ENCODE peak calls at places on chromosomes 16 and 17, in eight cellular contexts. P is A549, H is heart right ventricle, W is endodermal cell, M is endothelial cell, Z is GM12878, N is pancreas, I is tibial artery. X is an unnamed sample.

GRCh38 chr16:77579283-77579985 is 142.9 kb upstream of the NUDT7 start:
- DNase-seq in Z (no peak), P (no peak), W (no peak), M (no peak), I (no peak), H (no peak), N (no peak), X (no peak)

GRCh38 chr16:30756781-30757100 is 5.1 kb downstream of the CFAP119 start:
- DNase-seq in M (no peak), Z (no peak), I (no peak), N (no peak), P (no peak), H (no peak), W (no peak), X (no peak)

GRCh38 chr17:32912218-32912897 is 15.6 kb upstream of the TMEM98 start:
- DNase-seq in I (peak; percentile 82), P (no peak), M (no peak), Z (no peak), N (peak; percentile 76), H (peak; percentile 29), W (peak; percentile 78), X (peak; percentile 68)

GRCh38 chr17:31724619-31725018 is 134.4 kb downstream of the COPRS start:
- DNase-seq in P (no peak), M (no peak), W (no peak), I (no peak), H (no peak), N (no peak), Z (no peak), X (no peak)

GRCh38 chr17:12549499-12549901 is 116.2 kb upstream of the MYOCD start:
- DNase-seq in M (no peak), Z (no peak), H (no peak), P (no peak), I (no peak), W (peak; percentile 63), N (no peak), X (no peak)

GRCh38 chr16:85563515-85564276 is 49.4 kb upstream of the GSE1 start:
- DNase-seq in M (peak; percentile 66), P (no peak), I (peak; percentile 89), Z (no peak), N (no peak), H (peak; percentile 82), W (peak; percentile 71), X (peak; percentile 72)

GRCh38 chr17:70195091-70195490 is 25.8 kb downstream of the KCNJ2 start:
- DNase-seq in M (no peak), H (no peak), N (no peak), I (no peak), Z (no peak), W (no peak), P (no peak), X (no peak)

GRCh38 chr17:77214743-77215142 is 74.0 kb downstream of the SEC14L1 start:
- DNase-seq in Z (no peak), P (peak; percentile 73), W (peak; percentile 94), H (no peak), I (no peak), M (peak; percentile 51), N (no peak), X (no peak)

GRCh38 chr16:2860826-2861567 is 3.0 kb upstream of the PRSS22 start:
- DNase-seq in W (peak; percentile 72), M (no peak), N (peak; percentile 42), Z (no peak), P (no peak), I (peak; percentile 43), H (no peak), X (no peak)

GRCh38 chr16:50152386-50152806 is 710 bp upstream of the TENT4B start:
- DNase-seq in H (no peak), I (no peak), M (no peak), Z (peak; percentile 68), W (peak; percentile 67), N (peak; percentile 66), P (no peak), X (no peak)

GRCh38 chr17:70119961-70120360 is 44.9 kb downstream of the KCNJ16 start:
- DNase-seq in W (no peak), P (no peak), N (no peak), H (no peak), I (no peak), Z (no peak), M (no peak), X (no peak)

GRCh38 chr17:752620-753219 is 656 bp upstream of the GEMIN4 start:
- DNase-seq in P (peak; percentile 45), M (no peak), W (peak; percentile 89), Z (no peak), H (peak; percentile 69), N (peak; percentile 71), I (peak; percentile 92), X (peak; percentile 78)

GRCh38 chr16:84502581-84502980 is 1.9 kb downstream of the MEAK7 start:
- DNase-seq in M (no peak), Z (no peak), I (peak; percentile 13), N (no peak), H (no peak), W (no peak), P (no peak), X (peak; percentile 17)

GRCh38 chr17:56178203-56178602 is 24.9 kb downstream of the ANKFN1 start:
- DNase-seq in N (no peak), M (no peak), P (no peak), Z (no peak), H (no peak), I (no peak), W (no peak), X (no peak)

GRCh38 chr17:67959510-67959909 is 36.8 kb downstream of the C17orf58 start:
- DNase-seq in W (peak; percentile 68), Z (no peak), H (no peak), I (no peak), N (no peak), M (no peak), P (no peak), X (no peak)

GRCh38 chr17:63024716-63025115 is 58.7 kb downstream of the TANC2 start:
- DNase-seq in M (no peak), Z (no peak), P (no peak), W (no peak), N (no peak), H (no peak), I (no peak), X (no peak)

GRCh38 chr17:19254651-19255050 is 17.5 kb downstream of the EPN2 start:
- DNase-seq in W (no peak), N (no peak), I (no peak), P (no peak), H (no peak), M (no peak), Z (no peak), X (no peak)

GRCh38 chr16:66720766-66721165 is 24.2 kb upstream of the CMTM4 start:
- DNase-seq in M (no peak), Z (no peak), I (no peak), N (no peak), H (no peak), W (no peak), P (no peak), X (no peak)

GRCh38 chr16:55668337-55669281 is 12.8 kb downstream of the SLC6A2 start:
- DNase-seq in Z (no peak), W (peak; percentile 85), H (no peak), M (peak; percentile 31), N (no peak), I (no peak), P (no peak), X (no peak)

GRCh38 chr17:9802294-9802693 is 10.9 kb upstream of the DHRS7C start:
- DNase-seq in P (peak; percentile 70), W (no peak), N (no peak), I (no peak), H (no peak), M (no peak), Z (no peak), X (no peak)
- TF ChIP-seq CTCF in P (peak; percentile 18), W (no peak), N (no peak), I (no peak), H (peak; percentile 20), M (no peak), Z (no peak), X (no peak)

GRCh38 chr17:4017377-4017776 is 53.1 kb upstream of the ATP2A3 start:
- DNase-seq in H (no peak), I (no peak), P (no peak), M (no peak), Z (no peak), N (no peak), W (no peak), X (no peak)
- TF ChIP-seq CTCF in H (no peak), I (no peak), P (peak; percentile 25), M (peak; percentile 26), Z (peak; percentile 47), N (no peak), W (peak; percentile 51), X (no peak)

GRCh38 chr17:45284176-45285140 is 22.6 kb upstream of the SPATA32 start:
- DNase-seq in I (no peak), P (no peak), H (peak; percentile 67), W (peak; percentile 79), M (peak; percentile 30), N (no peak), Z (no peak), X (no peak)
- TF ChIP-seq CTCF in I (no peak), P (peak; percentile 44), H (peak; percentile 29), W (peak; percentile 69), M (peak; percentile 21), N (no peak), Z (peak; percentile 45), X (no peak)

GRCh38 chr17:39867084-39867890 is 715 bp upstream of the ZPBP2 start:
- DNase-seq in W (no peak), M (no peak), P (no peak), H (no peak), Z (peak; percentile 96), I (no peak), N (no peak), X (no peak)

GRCh38 chr17:39866013-39866730 is 1.8 kb upstream of the ZPBP2 start:
- DNase-seq in H (no peak), N (no peak), P (no peak), Z (no peak), M (no peak), I (no peak), W (no peak), X (no peak)

GRCh38 chr17:39863244-39863917 is 731 bp downstream of the IKZF3 start:
- DNase-seq in Z (no peak), N (no peak), H (no peak), P (no peak), M (no peak), I (no peak), W (no peak), X (no peak)

GRCh38 chr17:39861235-39861634 is 2.9 kb downstream of the IKZF3 start:
- DNase-seq in P (no peak), N (no peak), H (no peak), M (no peak), Z (no peak), I (no peak), W (no peak), X (no peak)

DNA sequence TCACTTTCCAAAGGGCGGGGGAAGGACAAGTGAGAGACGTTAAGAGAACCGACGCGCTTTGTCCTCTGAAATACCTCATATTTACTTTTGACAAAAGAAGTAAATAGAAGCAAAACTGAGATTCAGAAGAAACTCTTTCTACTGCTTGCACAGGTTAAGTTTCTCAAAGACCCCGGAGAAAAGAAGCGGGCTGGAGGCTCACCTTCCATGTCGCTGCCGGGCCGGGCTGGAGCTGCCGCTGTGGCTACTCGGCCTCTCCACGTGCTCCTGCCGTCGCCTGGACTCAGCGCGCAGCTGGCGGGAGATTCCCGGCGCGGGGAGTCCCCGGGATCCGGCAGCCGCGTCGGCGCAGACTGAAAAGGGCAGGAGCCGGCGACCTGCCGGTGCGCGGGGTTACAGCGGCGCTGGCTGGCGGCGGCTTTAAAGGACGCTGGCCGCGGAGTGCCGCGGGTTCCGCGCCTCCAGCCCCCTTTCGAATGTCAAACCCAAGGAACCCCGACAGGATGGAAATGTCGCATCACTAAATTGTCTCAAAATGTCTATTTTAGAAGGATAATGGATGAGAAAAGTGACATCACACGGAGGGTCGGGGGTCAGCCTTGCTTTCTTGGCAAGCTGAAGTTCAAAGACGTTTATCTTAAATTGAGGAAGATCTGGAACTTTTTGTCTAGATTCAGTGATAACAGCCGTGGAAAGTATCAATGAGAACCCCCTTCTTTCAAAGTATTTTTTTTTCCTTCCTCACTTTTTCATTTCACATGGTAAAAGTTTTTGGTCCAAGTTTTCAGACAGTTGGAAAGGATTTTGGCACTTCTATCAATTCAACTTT is at the start of gene IKZF3:
- DNase-seq in N (peak; percentile 92), Z (no peak), H (peak; percentile 62), W (peak; percentile 95), M (peak; percentile 77), P (peak; percentile 64), I (peak; percentile 67), X (no peak)
- TF ChIP-seq CTCF in N (no peak), Z (peak; percentile 53), H (peak; percentile 29), W (peak; percentile 49), M (no peak), P (no peak), I (no peak), X (no peak)

X was measured in ovary.